ENCODE peak calls at places on chromosomes 2 and 18, in nine cellular contexts. One of them, this sample, is unnamed.

GRCh38 chr2:114201781-114202180 is 240.7 kb upstream of the DPP10 start:
- DNase-seq in T-cell: no peak
- DNase-seq in H9: no peak
- DNase-seq in lower leg skin: no peak
- DNase-seq in SK-MEL-5: peak
- DNase-seq in endothelial cell: no peak
- DNase-seq in WTC11: no peak
- DNase-seq in T-helper 2 cell: no peak
- DNase-seq in left colon: no peak
- DNase-seq in this sample: no peak

GRCh38 chr18:48590678-48591077 is 51.8 kb downstream of the CTIF start:
- DNase-seq in T-cell: no peak
- DNase-seq in H9: no peak
- DNase-seq in lower leg skin: no peak
- DNase-seq in SK-MEL-5: no peak
- DNase-seq in endothelial cell: no peak
- DNase-seq in WTC11: no peak
- DNase-seq in T-helper 2 cell: no peak
- DNase-seq in left colon: no peak
- DNase-seq in this sample: peak

GRCh38 chr2:219500135-219500534 is 1.4 kb downstream of the GMPPA start:
- DNase-seq in T-cell: no peak
- DNase-seq in H9: no peak
- DNase-seq in lower leg skin: no peak
- DNase-seq in SK-MEL-5: peak
- DNase-seq in endothelial cell: no peak
- DNase-seq in WTC11: no peak
- DNase-seq in T-helper 2 cell: no peak
- DNase-seq in left colon: no peak
- DNase-seq in this sample: no peak

GRCh38 chr2:138244400-138245001 is 257.1 kb upstream of the SPOPL start:
- DNase-seq in T-cell: no peak
- DNase-seq in H9: no peak
- DNase-seq in lower leg skin: no peak
- DNase-seq in SK-MEL-5: no peak
- DNase-seq in endothelial cell: no peak
- DNase-seq in WTC11: no peak
- DNase-seq in T-helper 2 cell: no peak
- DNase-seq in left colon: no peak
- DNase-seq in this sample: no peak

GRCh38 chr2:98897746-98898145 is 38.3 kb downstream of the CRACDL start:
- DNase-seq in T-cell: no peak
- DNase-seq in H9: no peak
- DNase-seq in lower leg skin: peak
- DNase-seq in SK-MEL-5: no peak
- DNase-seq in endothelial cell: no peak
- DNase-seq in WTC11: no peak
- DNase-seq in T-helper 2 cell: no peak
- DNase-seq in left colon: no peak
- DNase-seq in this sample: no peak

GRCh38 chr2:239970004-239970623 is 55.0 kb downstream of the NDUFA10 start:
- DNase-seq in T-cell: no peak
- DNase-seq in H9: no peak
- DNase-seq in lower leg skin: no peak
- DNase-seq in SK-MEL-5: peak
- DNase-seq in endothelial cell: no peak
- DNase-seq in WTC11: no peak
- DNase-seq in T-helper 2 cell: no peak
- DNase-seq in left colon: no peak
- DNase-seq in this sample: no peak

GRCh38 chr2:162114291-162114690 is 37.8 kb downstream of the GCG start:
- DNase-seq in T-cell: no peak
- DNase-seq in H9: no peak
- DNase-seq in lower leg skin: no peak
- DNase-seq in SK-MEL-5: peak
- DNase-seq in endothelial cell: no peak
- DNase-seq in WTC11: no peak
- DNase-seq in T-helper 2 cell: no peak
- DNase-seq in left colon: no peak
- DNase-seq in this sample: no peak

GRCh38 chr2:226888378-226888915 is 52.6 kb downstream of the RHBDD1 start:
- DNase-seq in T-cell: no peak
- DNase-seq in H9: no peak
- DNase-seq in lower leg skin: no peak
- DNase-seq in SK-MEL-5: no peak
- DNase-seq in endothelial cell: no peak
- DNase-seq in WTC11: no peak
- DNase-seq in T-helper 2 cell: no peak
- DNase-seq in left colon: no peak
- DNase-seq in this sample: no peak

This sample was measured in thoracic aorta.